ENCODE peak calls at places on chromosomes 12 and 14, in seven cellular contexts. G is RWPE1, M is cardiac fibroblast, W is psoas muscle, H is GM06990, J is GM23338, C is heart left ventricle. U is an unnamed sample.

GRCh38 chr14:101707285-101707842 is 54.1 kb upstream of the PPP2R5C start:
- DNase-seq in G (peak), M (peak), W (no peak), H (peak), J (peak), C (peak), U (peak)

GRCh38 chr12:121767525-121768016 is 25.9 kb downstream of the RHOF start:
- DNase-seq in G (no peak), M (peak), W (peak), H (no peak), J (no peak), C (peak), U (no peak)

GRCh38 chr12:107092669-107093546 is 441 bp downstream of the CRY1 start:
- DNase-seq in G (peak), M (no peak), W (peak), H (no peak), J (peak), C (no peak), U (no peak)

GRCh38 chr12:82207556-82207955 is 150.6 kb downstream of the CCDC59 start:
- DNase-seq in G (no peak), M (no peak), W (no peak), H (no peak), J (no peak), C (no peak), U (no peak)

GRCh38 chr12:12506541-12506940 is 56.1 kb downstream of the DUSP16 start:
- DNase-seq in G (no peak), M (peak), W (no peak), H (no peak), J (peak), C (no peak), U (no peak)

GRCh38 chr14:26163761-26164160 is 434.1 kb downstream of the NOVA1 start:
- DNase-seq in G (no peak), M (peak), W (no peak), H (no peak), J (peak), C (no peak), U (no peak)

GRCh38 chr12:75623631-75624118 is 112.3 kb upstream of the KRR1 start:
- DNase-seq in G (peak), M (peak), W (no peak), H (no peak), J (peak), C (no peak), U (no peak)

GRCh38 chr14:55610717-55611370 is 30.8 kb downstream of the KTN1 start:
- DNase-seq in G (no peak), M (no peak), W (no peak), H (no peak), J (peak), C (no peak), U (no peak)

GRCh38 chr14:69572634-69573135 is 2.0 kb downstream of the CCDC177 start:
- DNase-seq in G (no peak), M (no peak), W (no peak), H (no peak), J (peak), C (no peak), U (no peak)

GRCh38 chr12:58176296-58176869 is 235.0 kb downstream of the ATP23 start:
- DNase-seq in G (peak), M (peak), W (no peak), H (no peak), J (peak), C (peak), U (no peak)

GRCh38 chr12:94616217-94616729 is 34.1 kb downstream of the TMCC3 start:
- DNase-seq in G (no peak), M (no peak), W (peak), H (no peak), J (peak), C (no peak), U (no peak)

GRCh38 chr14:22112004-22112403 is 438.4 kb upstream of the OR4E1 start:
- DNase-seq in G (peak), M (peak), W (no peak), H (no peak), J (peak), C (no peak), U (no peak)

GRCh38 chr12:41946106-41946505 is 198.6 kb downstream of the GXYLT1 start:
- DNase-seq in G (no peak), M (no peak), W (no peak), H (no peak), J (no peak), C (no peak), U (no peak)

GRCh38 chr14:103538291-103539055 is 9.5 kb downstream of the TRMT61A start:
- DNase-seq in G (no peak), M (no peak), W (peak), H (peak), J (no peak), C (no peak), U (no peak)

GRCh38 chr12:19539836-19540235 is 100.5 kb downstream of the AEBP2 start:
- DNase-seq in G (no peak), M (peak), W (no peak), H (no peak), J (no peak), C (no peak), U (no peak)

GRCh38 chr14:57533214-57533613 is 39.6 kb upstream of the CCDC198 start:
- DNase-seq in G (no peak), M (peak), W (no peak), H (no peak), J (peak), C (no peak), U (no peak)

GRCh38 chr12:27207626-27208413 is 36.3 kb upstream of the STK38L start:
- DNase-seq in G (no peak), M (peak), W (no peak), H (peak), J (no peak), C (no peak), U (no peak)

GRCh38 chr12:110686294-110686903 is 2.5 kb downstream of the HVCN1 start:
- DNase-seq in G (no peak), M (no peak), W (no peak), H (no peak), J (no peak), C (no peak), U (no peak)

DNA sequence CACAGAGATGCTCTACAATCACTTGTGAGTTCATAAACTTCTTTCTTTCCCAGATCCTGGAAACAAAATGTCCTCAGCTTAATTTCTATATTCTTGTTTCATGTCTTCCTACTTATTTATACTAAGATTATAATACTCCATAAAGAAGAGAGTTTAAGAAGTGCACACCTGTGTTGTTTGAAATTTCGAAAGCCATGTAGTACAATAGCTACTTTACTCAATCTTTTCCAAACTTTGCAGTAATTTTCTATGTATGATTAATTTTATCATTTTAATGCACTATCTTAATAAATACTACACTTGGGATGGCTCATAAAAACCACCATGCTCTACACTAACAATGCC is 300 bp upstream of the TTC5 start:
- DNase-seq in G (no peak), M (no peak), W (no peak), H (no peak), J (no peak), C (no peak), U (no peak)
- TF ChIP-seq CTCF in G (no peak), M (no peak), W (no peak), H (no peak), J (no peak), C (no peak), U (no peak)

GRCh38 chr12:57004651-57005050 is 1.7 kb downstream of the ZBTB39 start:
- DNase-seq in G (no peak), M (no peak), W (no peak), H (no peak), J (no peak), C (no peak), U (no peak)

GRCh38 chr12:57008113-57008687 is 1.9 kb upstream of the ZBTB39 start:
- DNase-seq in G (peak), M (peak), W (no peak), H (no peak), J (peak), C (no peak), U (no peak)

GRCh38 chr12:57009949-57010626 is 3.7 kb upstream of the ZBTB39 start:
- DNase-seq in G (no peak), M (no peak), W (no peak), H (no peak), J (peak), C (no peak), U (no peak)

GRCh38 chr12:57005980-57006808 is at the start of gene ZBTB39:
- DNase-seq in G (peak), M (peak), W (peak), H (peak), J (peak), C (peak), U (peak)

DNA sequence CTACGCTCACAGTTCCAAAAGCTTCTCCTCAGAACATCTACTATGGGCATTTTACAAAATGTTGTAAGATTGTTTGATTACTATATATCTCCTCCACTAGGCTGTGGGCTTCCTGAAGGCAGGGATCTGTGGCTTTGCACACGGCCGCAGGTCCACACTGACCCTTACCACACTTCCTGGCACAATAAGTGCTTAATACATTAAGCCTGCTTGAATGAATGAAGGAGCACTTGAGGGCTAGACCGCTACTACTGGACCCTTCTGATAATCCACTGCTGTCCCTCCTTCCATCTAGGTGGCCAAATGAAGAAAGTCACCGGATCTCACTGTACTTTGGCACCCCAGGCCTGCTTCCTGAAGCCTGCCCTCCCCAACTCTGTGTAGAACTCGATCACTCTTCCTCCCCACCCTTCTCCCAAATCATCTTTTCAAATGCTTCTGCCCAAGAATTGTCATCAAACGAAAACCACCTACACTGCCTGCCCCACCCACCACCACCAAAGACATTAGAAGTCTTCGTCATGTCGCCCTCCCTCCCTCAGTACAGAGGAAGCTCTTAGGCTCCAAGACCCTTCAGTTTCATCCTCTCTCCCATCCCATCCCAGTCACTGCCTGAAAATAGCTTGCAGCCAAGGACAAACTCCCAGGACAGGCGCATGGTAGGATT is 596 bp upstream of the ZBTB39 start:
- DNase-seq in G (no peak), M (no peak), W (no peak), H (no peak), J (no peak), C (no peak), U (no peak)
- TF ChIP-seq CTCF in G (peak), M (no peak), W (no peak), H (no peak), J (no peak), C (no peak), U (no peak)

GRCh38 chr14:59483360-59483759 is 848 bp downstream of the L3HYPDH start:
- DNase-seq in G (peak), M (peak), W (peak), H (no peak), J (no peak), C (no peak), U (no peak)

GRCh38 chr14:59483819-59484610 is at the start of the genes JKAMP and L3HYPDH:
- DNase-seq in G (peak), M (peak), W (peak), H (peak), J (peak), C (peak), U (peak)

GRCh38 chr14:59482120-59482434 is 2.1 kb downstream of the L3HYPDH start:
- DNase-seq in G (no peak), M (no peak), W (no peak), H (no peak), J (no peak), C (no peak), U (no peak)

GRCh38 chr14:59482471-59483331 is 1.5 kb downstream of the L3HYPDH start:
- DNase-seq in G (peak), M (peak), W (no peak), H (no peak), J (no peak), C (no peak), U (no peak)

DNA sequence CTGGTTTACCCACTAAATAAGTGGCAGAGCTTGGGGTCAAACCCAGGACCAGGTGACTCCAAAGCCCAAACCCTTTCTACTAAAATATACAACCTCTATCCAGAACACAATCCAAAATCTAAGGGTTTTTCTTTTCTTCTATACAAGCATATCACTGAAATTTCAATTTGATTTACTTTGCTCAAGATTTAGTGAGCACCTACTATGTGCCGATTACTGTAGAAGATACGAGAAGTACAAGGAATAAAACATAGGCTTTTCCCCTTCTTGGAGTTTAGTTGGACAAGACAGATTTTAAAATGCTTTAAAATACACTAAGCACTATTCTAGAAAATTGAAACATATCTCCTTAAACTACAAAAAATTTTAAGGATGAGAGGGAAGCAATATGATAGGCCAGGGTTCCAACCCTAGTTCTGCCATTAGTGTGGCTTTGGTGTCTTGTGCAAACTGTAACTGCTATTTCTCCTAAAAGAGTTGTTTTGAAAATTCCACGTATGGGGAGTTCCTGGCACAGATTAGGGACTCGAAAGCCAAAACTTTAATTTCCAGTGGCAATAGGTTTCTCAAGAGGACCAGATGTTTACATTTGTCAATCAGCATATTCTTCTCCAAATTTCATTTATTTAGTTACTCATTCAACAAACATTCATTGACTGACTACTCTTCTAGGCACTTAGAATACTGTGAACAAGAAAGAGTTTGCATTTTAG is 2.6 kb downstream of the L3HYPDH start:
- DNase-seq in G (peak), M (peak), W (no peak), H (no peak), J (no peak), C (no peak), U (no peak)
- TF ChIP-seq CTCF in G (no peak), M (no peak), W (no peak), H (no peak), J (no peak), C (no peak), U (no peak)

GRCh38 chr12:49673446-49674317 is 33.5 kb downstream of the FMNL3 start:
- DNase-seq in G (no peak), M (peak), W (peak), H (no peak), J (peak), C (peak), U (no peak)
- TF ChIP-seq CTCF in G (no peak), M (peak), W (peak), H (no peak), J (no peak), C (peak), U (no peak)